ENCODE peak calls at places on chromosomes 2 and 18, in four cellular contexts. One of them, this sample, is unnamed. For H3K4me1 and H3K36me3, the result is how much of the 10 kb centered on the place peaks cover.

GRCh38 chr18:73119574-73119973 is 251.8 kb upstream of the NETO1 start:
- DNase-seq in body of pancreas: no peak
- DNase-seq in CD8-positive, alpha-beta memory T cell: no peak
- DNase-seq in cardiac muscle cell: no peak
- DNase-seq in this sample: no peak

GRCh38 chr2:108833219-108833618 is 46.6 kb downstream of the CCDC138 start:
- DNase-seq in body of pancreas: no peak
- DNase-seq in CD8-positive, alpha-beta memory T cell: no peak
- DNase-seq in cardiac muscle cell: peak
- DNase-seq in this sample: no peak

GRCh38 chr2:128781888-128782385 is 463.3 kb upstream of the HS6ST1 start:
- DNase-seq in body of pancreas: no peak
- DNase-seq in CD8-positive, alpha-beta memory T cell: no peak
- DNase-seq in cardiac muscle cell: no peak
- DNase-seq in this sample: no peak

GRCh38 chr2:118474151-118474561 is 373.3 kb downstream of the EN1 start:
- DNase-seq in body of pancreas: no peak
- DNase-seq in CD8-positive, alpha-beta memory T cell: no peak
- DNase-seq in cardiac muscle cell: no peak
- DNase-seq in this sample: no peak

GRCh38 chr2:38601061-38601460 is 1.7 kb downstream of the HNRNPLL start:
- DNase-seq in body of pancreas: no peak
- DNase-seq in CD8-positive, alpha-beta memory T cell: no peak
- DNase-seq in cardiac muscle cell: no peak
- DNase-seq in this sample: no peak

GRCh38 chr2:127606594-127607398 is 39.2 kb upstream of the GPR17 start:
- DNase-seq in body of pancreas: no peak
- DNase-seq in CD8-positive, alpha-beta memory T cell: no peak
- DNase-seq in cardiac muscle cell: no peak
- DNase-seq in this sample: no peak

GRCh38 chr18:59835656-59836379 is 64.0 kb upstream of the PMAIP1 start:
- DNase-seq in body of pancreas: no peak
- DNase-seq in CD8-positive, alpha-beta memory T cell: no peak
- DNase-seq in cardiac muscle cell: no peak
- DNase-seq in this sample: no peak

GRCh38 chr18:63405986-63406385 is 16.3 kb downstream of the VPS4B start:
- DNase-seq in body of pancreas: peak
- DNase-seq in CD8-positive, alpha-beta memory T cell: no peak
- DNase-seq in cardiac muscle cell: no peak
- DNase-seq in this sample: no peak

GRCh38 chr2:95399061-95399460 is 3.4 kb upstream of the FAHD2A start:
- DNase-seq in body of pancreas: no peak
- DNase-seq in CD8-positive, alpha-beta memory T cell: no peak
- DNase-seq in cardiac muscle cell: no peak
- DNase-seq in this sample: no peak

GRCh38 chr18:48521723-48522122 is 17.1 kb upstream of the CTIF start:
- DNase-seq in body of pancreas: no peak
- DNase-seq in CD8-positive, alpha-beta memory T cell: no peak
- DNase-seq in cardiac muscle cell: no peak
- DNase-seq in this sample: no peak

GRCh38 chr2:135055182-135055786 is 3.2 kb downstream of the RAB3GAP1 start:
- DNase-seq in body of pancreas: no peak
- DNase-seq in CD8-positive, alpha-beta memory T cell: no peak
- DNase-seq in cardiac muscle cell: peak
- DNase-seq in this sample: no peak

GRCh38 chr2:102939207-102939606 is 177.4 kb downstream of the TMEM182 start:
- DNase-seq in body of pancreas: no peak
- DNase-seq in CD8-positive, alpha-beta memory T cell: no peak
- DNase-seq in cardiac muscle cell: no peak
- DNase-seq in this sample: no peak

GRCh38 chr2:9300829-9301453 is 94.3 kb downstream of the ASAP2 start:
- DNase-seq in body of pancreas: no peak
- DNase-seq in CD8-positive, alpha-beta memory T cell: no peak
- DNase-seq in cardiac muscle cell: no peak
- DNase-seq in this sample: no peak

GRCh38 chr18:69432847-69433246 is 32.2 kb downstream of the DOK6 start:
- DNase-seq in body of pancreas: no peak
- DNase-seq in CD8-positive, alpha-beta memory T cell: no peak
- DNase-seq in cardiac muscle cell: no peak
- DNase-seq in this sample: no peak

GRCh38 chr2:182824759-182825143 is 41.7 kb downstream of the FRZB start:
- DNase-seq in body of pancreas: no peak
- DNase-seq in CD8-positive, alpha-beta memory T cell: no peak
- DNase-seq in cardiac muscle cell: no peak
- DNase-seq in this sample: no peak

GRCh38 chr2:240205348-240205747 is 64.9 kb upstream of the OTOS start:
- DNase-seq in body of pancreas: no peak
- DNase-seq in CD8-positive, alpha-beta memory T cell: no peak
- DNase-seq in cardiac muscle cell: peak
- DNase-seq in this sample: no peak

GRCh38 chr2:144718376-144718775 is 198.5 kb upstream of the ZEB2 start:
- DNase-seq in body of pancreas: no peak
- DNase-seq in CD8-positive, alpha-beta memory T cell: no peak
- DNase-seq in cardiac muscle cell: no peak
- DNase-seq in this sample: no peak

GRCh38 chr18:2302628-2303516 is 268.4 kb downstream of the METTL4 start:
- DNase-seq in body of pancreas: no peak
- DNase-seq in CD8-positive, alpha-beta memory T cell: no peak
- DNase-seq in cardiac muscle cell: peak
- DNase-seq in this sample: no peak

GRCh38 chr18:67600181-67600631 is 83.7 kb upstream of the DSEL start:
- DNase-seq in body of pancreas: no peak
- DNase-seq in CD8-positive, alpha-beta memory T cell: no peak
- DNase-seq in cardiac muscle cell: peak
- DNase-seq in this sample: no peak

GRCh38 chr18:73824684-73825083 is 322.9 kb downstream of the FBXO15 start:
- DNase-seq in body of pancreas: no peak
- DNase-seq in CD8-positive, alpha-beta memory T cell: no peak
- DNase-seq in cardiac muscle cell: no peak
- DNase-seq in this sample: no peak

GRCh38 chr2:128903637-128904036 is 585.0 kb upstream of the HS6ST1 start:
- DNase-seq in body of pancreas: no peak
- DNase-seq in CD8-positive, alpha-beta memory T cell: no peak
- DNase-seq in cardiac muscle cell: no peak
- DNase-seq in this sample: no peak

GRCh38 chr2:169693344-169693743 is 861 bp downstream of the CFAP210 start:
- DNase-seq in body of pancreas: no peak
- DNase-seq in CD8-positive, alpha-beta memory T cell: peak
- DNase-seq in cardiac muscle cell: no peak
- DNase-seq in this sample: peak

GRCh38 chr2:239758325-239758877 is 266.7 kb downstream of the NDUFA10 start:
- DNase-seq in body of pancreas: no peak
- DNase-seq in CD8-positive, alpha-beta memory T cell: no peak
- DNase-seq in cardiac muscle cell: peak
- DNase-seq in this sample: no peak

GRCh38 chr2:97706112-97706511 is 7.3 kb upstream of the ZAP70 start:
- DNase-seq in body of pancreas: no peak
- DNase-seq in CD8-positive, alpha-beta memory T cell: no peak
- DNase-seq in cardiac muscle cell: no peak
- DNase-seq in this sample: no peak

GRCh38 chr18:48576454-48576766 is 37.6 kb downstream of the CTIF start:
- DNase-seq in body of pancreas: no peak
- DNase-seq in CD8-positive, alpha-beta memory T cell: no peak
- DNase-seq in cardiac muscle cell: no peak
- DNase-seq in this sample: no peak

GRCh38 chr2:97673915-97674283 is 4.4 kb downstream of the C2orf92 start:
- DNase-seq in body of pancreas: no peak
- DNase-seq in CD8-positive, alpha-beta memory T cell: no peak
- DNase-seq in cardiac muscle cell: no peak
- DNase-seq in this sample: no peak

GRCh38 chr2:57372237-57372962 is 674.2 kb upstream of the VRK2 start:
- DNase-seq in body of pancreas: no peak
- DNase-seq in CD8-positive, alpha-beta memory T cell: no peak
- DNase-seq in cardiac muscle cell: no peak
- DNase-seq in this sample: no peak

GRCh38 chr18:37179384-37179783 is 350.5 kb downstream of the KIAA1328 start:
- DNase-seq in body of pancreas: peak
- DNase-seq in CD8-positive, alpha-beta memory T cell: no peak
- DNase-seq in cardiac muscle cell: no peak
- DNase-seq in this sample: no peak

GRCh38 chr18:76448262-76449109 is 46.6 kb downstream of the ZNF516 start:
- DNase-seq in body of pancreas: no peak
- DNase-seq in CD8-positive, alpha-beta memory T cell: no peak
- DNase-seq in cardiac muscle cell: no peak
- DNase-seq in this sample: no peak

GRCh38 chr2:1990724-1991123 is 246.4 kb upstream of the PXDN start:
- DNase-seq in body of pancreas: peak
- DNase-seq in CD8-positive, alpha-beta memory T cell: no peak
- DNase-seq in cardiac muscle cell: no peak
- DNase-seq in this sample: no peak

GRCh38 chr2:108061485-108062042 is 75.2 kb downstream of the SLC5A7 start:
- DNase-seq in body of pancreas: no peak
- DNase-seq in CD8-positive, alpha-beta memory T cell: no peak
- DNase-seq in cardiac muscle cell: no peak
- DNase-seq in this sample: no peak

GRCh38 chr2:126736133-126736874 is 80.3 kb downstream of the GYPC start:
- DNase-seq in body of pancreas: no peak
- DNase-seq in CD8-positive, alpha-beta memory T cell: no peak
- DNase-seq in cardiac muscle cell: peak
- DNase-seq in this sample: no peak

GRCh38 chr2:208183526-208183925 is 6.3 kb downstream of the C2orf80 start:
- DNase-seq in body of pancreas: no peak
- DNase-seq in CD8-positive, alpha-beta memory T cell: no peak
- DNase-seq in cardiac muscle cell: no peak
- DNase-seq in this sample: no peak

GRCh38 chr2:30275256-30275655 is 43.9 kb downstream of the LBH start:
- DNase-seq in body of pancreas: no peak
- DNase-seq in CD8-positive, alpha-beta memory T cell: no peak
- DNase-seq in cardiac muscle cell: no peak
- DNase-seq in this sample: no peak

DNA sequence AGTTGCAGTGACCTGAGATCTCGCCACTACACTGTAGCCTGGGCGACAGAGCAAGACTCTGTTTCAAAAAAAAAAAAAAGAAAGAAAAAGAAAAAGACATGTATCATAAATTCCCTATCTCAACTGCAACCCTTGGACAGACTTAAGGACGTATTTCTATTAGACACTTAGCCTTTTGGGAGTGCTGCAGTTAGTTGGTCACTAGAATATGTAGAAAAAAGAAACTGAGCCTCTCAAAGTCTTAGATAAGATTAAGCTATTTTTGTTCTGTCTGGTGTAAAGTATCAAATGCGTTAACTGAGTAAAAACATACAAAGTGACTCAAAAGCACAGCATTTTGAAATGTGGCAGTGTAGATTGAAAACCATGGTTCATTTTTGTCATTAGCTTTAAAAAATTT is 7.3 kb downstream of the NBEAL1 start:
- DNase-seq in body of pancreas: no peak
- DNase-seq in CD8-positive, alpha-beta memory T cell: no peak
- DNase-seq in cardiac muscle cell: peak
- DNase-seq in this sample: no peak
- H3K4me1 ChIP-seq in body of pancreas: under half
- H3K4me1 ChIP-seq in CD8-positive, alpha-beta memory T cell: under half
- H3K4me1 ChIP-seq in cardiac muscle cell: under half
- H3K4me1 ChIP-seq in this sample: under half

GRCh38 chr2:106359512-106359911 is 108.7 kb downstream of the RGPD3 start:
- DNase-seq in body of pancreas: no peak
- DNase-seq in CD8-positive, alpha-beta memory T cell: no peak
- DNase-seq in cardiac muscle cell: no peak
- DNase-seq in this sample: no peak
- H3K27ac ChIP-seq in body of pancreas: no peak
- H3K27ac ChIP-seq in CD8-positive, alpha-beta memory T cell: no peak
- H3K27ac ChIP-seq in cardiac muscle cell: no peak
- H3K27ac ChIP-seq in this sample: no peak

GRCh38 chr2:43931293-43931692 is 64.5 kb downstream of the LRPPRC start:
- DNase-seq in body of pancreas: no peak
- DNase-seq in CD8-positive, alpha-beta memory T cell: no peak
- DNase-seq in cardiac muscle cell: no peak
- DNase-seq in this sample: no peak
- H3K36me3 ChIP-seq in body of pancreas: under half
- H3K36me3 ChIP-seq in CD8-positive, alpha-beta memory T cell: under half
- H3K36me3 ChIP-seq in cardiac muscle cell: under half
- H3K36me3 ChIP-seq in this sample: under half

GRCh38 chr2:197248623-197249022 is 62.0 kb downstream of the ANKRD44 start:
- DNase-seq in body of pancreas: no peak
- DNase-seq in CD8-positive, alpha-beta memory T cell: peak
- DNase-seq in cardiac muscle cell: peak
- DNase-seq in this sample: no peak
- H3K4me1 ChIP-seq in body of pancreas: under half
- H3K4me1 ChIP-seq in CD8-positive, alpha-beta memory T cell: half or more
- H3K4me1 ChIP-seq in cardiac muscle cell: under half
- H3K4me1 ChIP-seq in this sample: half or more

GRCh38 chr2:7419814-7420213 is 502.6 kb downstream of the RNF144A start:
- DNase-seq in body of pancreas: no peak
- DNase-seq in CD8-positive, alpha-beta memory T cell: no peak
- DNase-seq in cardiac muscle cell: no peak
- DNase-seq in this sample: no peak
- H3K27ac ChIP-seq in body of pancreas: no peak
- H3K27ac ChIP-seq in CD8-positive, alpha-beta memory T cell: no peak
- H3K27ac ChIP-seq in cardiac muscle cell: peak
- H3K27ac ChIP-seq in this sample: no peak

GRCh38 chr2:218458598-218458997 is 39.7 kb downstream of the VIL1 start:
- DNase-seq in body of pancreas: no peak
- DNase-seq in CD8-positive, alpha-beta memory T cell: no peak
- DNase-seq in cardiac muscle cell: no peak
- DNase-seq in this sample: no peak
- H3K36me3 ChIP-seq in body of pancreas: under half
- H3K36me3 ChIP-seq in CD8-positive, alpha-beta memory T cell: under half
- H3K36me3 ChIP-seq in cardiac muscle cell: under half
- H3K36me3 ChIP-seq in this sample: under half

GRCh38 chr2:237735762-237736161 is 62.8 kb upstream of the RBM44 start:
- DNase-seq in body of pancreas: no peak
- DNase-seq in CD8-positive, alpha-beta memory T cell: no peak
- DNase-seq in cardiac muscle cell: no peak
- DNase-seq in this sample: no peak
- H3K4me1 ChIP-seq in body of pancreas: under half
- H3K4me1 ChIP-seq in CD8-positive, alpha-beta memory T cell: under half
- H3K4me1 ChIP-seq in cardiac muscle cell: under half
- H3K4me1 ChIP-seq in this sample: under half